ENCODE peak calls at places on chromosomes 3 and 15, in four cellular contexts. S is H1, K is K562, H is HepG2. R is an unnamed sample.

GRCh38 chr3:171393032-171393744 is 67.0 kb downstream of the TNIK start:
- DNase-seq in S (peak; percentile 19), K (no peak), H (peak; percentile 39), R (no peak)

GRCh38 chr3:134445631-134446030 is 40.2 kb downstream of the ANAPC13 start:
- DNase-seq in S (no peak), K (no peak), H (no peak), R (no peak)

GRCh38 chr3:100521439-100521845 is 29.0 kb downstream of the TMEM45A start:
- DNase-seq in S (no peak), K (no peak), H (no peak), R (no peak)

GRCh38 chr3:42601898-42602581 is 1.6 kb downstream of the NKTR start:
- DNase-seq in S (no peak), K (no peak), H (peak; percentile 39), R (no peak)

GRCh38 chr3:160756907-160757623 is 1.0 kb downstream of the PPM1L start:
- DNase-seq in S (no peak), K (no peak), H (no peak), R (no peak)

GRCh38 chr15:57570994-57571393 is 20.7 kb upstream of the MYZAP start:
- DNase-seq in S (no peak), K (no peak), H (peak; percentile 16), R (no peak)

GRCh38 chr3:50185230-50185629 is 6.2 kb upstream of the GNAT1 start:
- DNase-seq in S (no peak), K (no peak), H (no peak), R (no peak)

GRCh38 chr3:50137567-50137966 is 17.6 kb upstream of the SEMA3F start:
- DNase-seq in S (no peak), K (no peak), H (no peak), R (no peak)

GRCh38 chr3:186953011-186953487 is 22.7 kb downstream of the ST6GAL1 start:
- DNase-seq in S (no peak), K (no peak), H (no peak), R (no peak)

GRCh38 chr3:112789787-112790186 is 56.9 kb downstream of the CD200R1L start:
- DNase-seq in S (no peak), K (no peak), H (no peak), R (no peak)

GRCh38 chr3:41364736-41365135 is 165.4 kb downstream of the CTNNB1 start:
- DNase-seq in S (no peak), K (no peak), H (no peak), R (no peak)

GRCh38 chr3:143327388-143327787 is 207.8 kb downstream of the CHST2 start:
- DNase-seq in S (no peak), K (no peak), H (no peak), R (no peak)

GRCh38 chr3:134904333-134904771 is 109.3 kb downstream of the EPHB1 start:
- DNase-seq in S (no peak), K (no peak), H (no peak), R (no peak)

GRCh38 chr3:45978348-45978747 is 17.3 kb downstream of the FYCO1 start:
- DNase-seq in S (no peak), K (no peak), H (no peak), R (no peak)

GRCh38 chr3:77041156-77041696 is 1.3 kb downstream of the ROBO2 start:
- DNase-seq in S (no peak), K (no peak), H (no peak), R (no peak)

GRCh38 chr3:143313598-143314188 is 194.1 kb downstream of the CHST2 start:
- DNase-seq in S (no peak), K (no peak), H (no peak), R (no peak)

GRCh38 chr15:51229907-51230328 is 108.5 kb downstream of the CYP19A1 start:
- DNase-seq in S (no peak), K (no peak), H (peak; percentile 8), R (peak; percentile 19)

GRCh38 chr15:90099868-90100854 is 2.1 kb downstream of the IDH2 start:
- DNase-seq in S (no peak), K (no peak), H (peak; percentile 41), R (no peak)

GRCh38 chr15:42921049-42921731 is 612 bp upstream of the TTBK2 start:
- DNase-seq in S (no peak), K (no peak), H (no peak), R (no peak)

GRCh38 chr3:66181764-66182163 is 39.0 kb upstream of the SLC25A26 start:
- DNase-seq in S (no peak), K (no peak), H (no peak), R (no peak)

GRCh38 chr3:194565597-194566190 is 67.5 kb downstream of the TMEM44 start:
- DNase-seq in S (no peak), K (no peak), H (no peak), R (no peak)

GRCh38 chr3:150917941-150918340 is 12.7 kb upstream of the MINDY4B start:
- DNase-seq in S (no peak), K (no peak), H (no peak), R (no peak)

GRCh38 chr3:79886204-79886603 is 118.4 kb upstream of the ROBO1 start:
- DNase-seq in S (no peak), K (no peak), H (no peak), R (no peak)

GRCh38 chr3:170240671-170241070 is 18.4 kb downstream of the PRKCI start:
- DNase-seq in S (no peak), K (no peak), H (no peak), R (no peak)

GRCh38 chr3:124780356-124780755 is 50.1 kb downstream of the UMPS start:
- DNase-seq in S (no peak), K (no peak), H (no peak), R (no peak)

GRCh38 chr3:33134026-33134625 is 20.3 kb downstream of the CRTAP start:
- DNase-seq in S (no peak), K (no peak), H (no peak), R (no peak)

GRCh38 chr15:71215126-71215894 is 100.0 kb downstream of the THSD4 start:
- DNase-seq in S (no peak), K (no peak), H (no peak), R (no peak)

GRCh38 chr3:127669541-127670228 is 3.1 kb upstream of the ABTB1 start:
- DNase-seq in S (no peak), K (no peak), H (no peak), R (no peak)

GRCh38 chr15:81304226-81304625 is 19.7 kb downstream of the STARD5 start:
- DNase-seq in S (no peak), K (no peak), H (no peak), R (no peak)

GRCh38 chr3:47577583-47578118 is 1.0 kb downstream of the CSPG5 start:
- DNase-seq in S (no peak), K (no peak), H (no peak), R (peak; percentile 16)

GRCh38 chr15:77456746-77457618 is 36.3 kb downstream of the HMG20A start:
- DNase-seq in S (no peak), K (no peak), H (no peak), R (no peak)

GRCh38 chr15:77454956-77455355 is 34.3 kb downstream of the HMG20A start:
- DNase-seq in S (no peak), K (no peak), H (no peak), R (no peak)

GRCh38 chr15:77454265-77454664 is 33.6 kb downstream of the HMG20A start:
- DNase-seq in S (no peak), K (no peak), H (no peak), R (no peak)

GRCh38 chr15:77455696-77456293 is 35.1 kb downstream of the HMG20A start:
- DNase-seq in S (no peak), K (no peak), H (no peak), R (no peak)

DNA sequence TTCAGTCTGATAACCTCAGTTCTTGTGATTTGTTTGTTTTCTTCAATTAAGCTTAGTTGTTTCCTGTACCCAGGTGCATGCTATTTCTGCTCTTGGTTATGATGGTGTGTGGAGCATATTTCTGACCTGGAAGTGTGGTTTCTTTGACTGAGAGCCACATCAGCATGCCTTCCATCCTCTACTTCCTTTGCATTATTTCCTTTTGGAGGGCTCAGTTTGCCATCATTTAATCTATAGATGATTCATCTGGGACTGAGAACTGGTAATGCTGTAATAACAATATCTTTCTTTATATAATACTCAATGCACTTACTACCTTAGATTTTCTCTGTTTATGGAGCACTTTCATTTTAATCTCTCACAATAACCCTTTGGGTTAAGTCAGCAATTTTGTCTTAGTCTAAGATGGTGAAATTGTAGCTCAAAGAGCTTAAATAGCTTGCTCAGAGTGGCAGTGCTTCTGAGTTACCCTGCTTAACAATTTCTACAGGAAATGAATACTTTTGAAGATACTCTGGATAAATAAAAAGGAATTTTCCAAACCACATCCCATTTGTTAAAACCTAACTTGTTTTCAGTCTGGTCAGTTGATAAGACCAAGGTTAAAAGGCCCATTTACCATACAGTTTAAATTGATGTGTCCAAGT is 37.1 kb downstream of the HMG20A start:
- DNase-seq in S (no peak), K (no peak), H (no peak), R (no peak)
- H3K4me1 ChIP-seq in S (no peaks in the 10 kb centered on the region), K (no peaks in the 10 kb centered on the region), H (peaks cover 15% of the 10 kb centered on the region), R (no peaks in the 10 kb centered on the region)

GRCh38 chr15:73632670-73633058 is 525 bp downstream of the NPTN start:
- DNase-seq in S (no peak), K (no peak), H (no peak), R (no peak)

GRCh38 chr15:73633111-73633990 is at the start of gene NPTN:
- DNase-seq in S (peak; percentile 94), K (peak; percentile 95), H (peak; percentile 92), R (peak; percentile 96)

GRCh38 chr15:73630796-73631471 is 2.3 kb downstream of the NPTN start:
- DNase-seq in S (no peak), K (no peak), H (no peak), R (no peak)

GRCh38 chr15:73631915-73632669 is 1.1 kb downstream of the NPTN start:
- DNase-seq in S (no peak), K (peak; percentile 15), H (no peak), R (peak; percentile 26)

GRCh38 chr15:73633991-73634495 is 854 bp upstream of the NPTN start:
- DNase-seq in S (no peak), K (no peak), H (peak; percentile 53), R (peak; percentile 69)
- TF ChIP-seq PHF8 in S (no peak), K (no peak), H (no peak), R (no peak)

GRCh38 chr3:67635806-67636205 is 18.6 kb downstream of the SUCLG2 start:
- DNase-seq in S (no peak), K (no peak), H (no peak), R (no peak)

GRCh38 chr3:67637255-67637900 is 17.0 kb downstream of the SUCLG2 start:
- DNase-seq in S (no peak), K (no peak), H (no peak), R (no peak)

GRCh38 chr3:67640023-67640660 is 14.3 kb downstream of the SUCLG2 start:
- DNase-seq in S (no peak), K (no peak), H (no peak), R (no peak)

GRCh38 chr3:67630666-67631362 is 23.6 kb downstream of the SUCLG2 start:
- DNase-seq in S (no peak), K (no peak), H (no peak), R (no peak)

GRCh38 chr3:67635257-67635656 is 19.2 kb downstream of the SUCLG2 start:
- DNase-seq in S (no peak), K (no peak), H (no peak), R (peak; percentile 7)
- TF ChIP-seq USF2 in S (no peak), K (no peak), H (no peak), R (no peak)

GRCh38 chr3:53164911-53165310 is 3.9 kb downstream of the PRKCD start:
- DNase-seq in S (no peak), K (no peak), H (no peak), R (no peak)

GRCh38 chr3:53161820-53162671 is 1.0 kb downstream of the PRKCD start:
- DNase-seq in S (no peak), K (peak; percentile 74), H (no peak), R (peak; percentile 16)

GRCh38 chr3:53162672-53163458 is 1.9 kb downstream of the PRKCD start:
- DNase-seq in S (no peak), K (peak; percentile 31), H (no peak), R (no peak)

GRCh38 chr3:53161345-53161819 is 373 bp downstream of the PRKCD start:
- DNase-seq in S (no peak), K (no peak), H (no peak), R (no peak)

GRCh38 chr3:53163459-53164387 is 2.7 kb downstream of the PRKCD start:
- DNase-seq in S (no peak), K (no peak), H (no peak), R (no peak)
- H3K4me1 ChIP-seq in S (peaks cover 39% of the 10 kb centered on the region), K (peaks cover 41% of the 10 kb centered on the region), H (peaks cover 66% of the 10 kb centered on the region), R (peaks cover 29% of the 10 kb centered on the region)